ENCODE peak calls at places on chromosomes 5 and 9, in five cellular contexts. Y is cardiac muscle cell; O is SHP77; U is IMR-90; T is activated T-helper 1 cell treated with anti-CD3 and anti-CD28 coated beads, Interleukin-2, amount 50 U/mL, for 16 hours. M is an unnamed sample.

GRCh38 chr9:114653556-114654159 is 3.9 kb downstream of the TEX53 start:
- DNase-seq in Y (peak; percentile 80), O (peak; percentile 74), U (peak; percentile 79), T (peak; percentile 71), M (peak; percentile 74)

GRCh38 chr5:77305222-77305846 is 94.9 kb downstream of the PDE8B start:
- DNase-seq in Y (no peak), O (no peak), U (no peak), T (no peak), M (no peak)

GRCh38 chr9:92712767-92713166 is 42.8 kb upstream of the IPPK start:
- DNase-seq in Y (no peak), O (no peak), U (no peak), T (no peak), M (no peak)

GRCh38 chr5:117299940-117300339 is 725.3 kb upstream of the SEMA6A start:
- DNase-seq in Y (peak; percentile 26), O (no peak), U (no peak), T (no peak), M (no peak)

GRCh38 chr5:133952729-133953567 is 15.5 kb downstream of the C5orf15 start:
- DNase-seq in Y (no peak), O (no peak), U (peak; percentile 95), T (no peak), M (no peak)

GRCh38 chr5:112757468-112758208 is 20.0 kb downstream of the APC start:
- DNase-seq in Y (peak; percentile 56), O (peak; percentile 47), U (peak; percentile 68), T (no peak), M (no peak)

GRCh38 chr5:14444988-14445387 is 136.6 kb upstream of the OTULINL start:
- DNase-seq in Y (no peak), O (no peak), U (peak; percentile 66), T (no peak), M (no peak)

GRCh38 chr9:115035872-115036612 is 81.9 kb downstream of the TNC start:
- DNase-seq in Y (no peak), O (no peak), U (peak; percentile 86), T (no peak), M (no peak)

M was measured in central memory CD8-positive, alpha-beta T cell.